ENCODE peak calls at places on chromosome 21, in seven cellular contexts. N, X, R, B, L, P and Z are unnamed samples. For H3K36me3, the result is how much of the 10 kb centered on the place peaks cover.

GRCh38 chr21:37449302-37449937 is 82.8 kb downstream of the DYRK1A start:
- DNase-seq in N (no peak), X (no peak), R (no peak), B (no peak), L (no peak), P (no peak), Z (no peak)

GRCh38 chr21:41507521-41508414 is at the start of gene TMPRSS2:
- DNase-seq in N (no peak), X (no peak), R (no peak), B (peak), L (no peak), P (peak), Z (no peak)

GRCh38 chr21:37430184-37430821 is 63.7 kb downstream of the DYRK1A start:
- DNase-seq in N (peak), X (peak), R (no peak), B (no peak), L (no peak), P (no peak), Z (no peak)

GRCh38 chr21:44984792-44985440 is 45.1 kb downstream of the SLX9 start:
- DNase-seq in N (no peak), X (no peak), R (no peak), B (peak), L (no peak), P (no peak), Z (no peak)

GRCh38 chr21:41222247-41223068 is 54.5 kb downstream of the BACE2 start:
- DNase-seq in N (no peak), X (no peak), R (no peak), B (no peak), L (no peak), P (no peak), Z (no peak)

GRCh38 chr21:40011371-40011770 is 144.1 kb downstream of the PCP4 start:
- DNase-seq in N (no peak), X (no peak), R (no peak), B (no peak), L (no peak), P (no peak), Z (no peak)

GRCh38 chr21:39048574-39048973 is 134.7 kb downstream of the PSMG1 start:
- DNase-seq in N (no peak), X (peak), R (peak), B (no peak), L (no peak), P (no peak), Z (peak)

GRCh38 chr21:38181101-38181500 is 75.7 kb upstream of the KCNJ15 start:
- DNase-seq in N (no peak), X (no peak), R (no peak), B (no peak), L (no peak), P (no peak), Z (no peak)

GRCh38 chr21:42859891-42860230 is 19.5 kb downstream of the WDR4 start:
- DNase-seq in N (no peak), X (no peak), R (no peak), B (no peak), L (no peak), P (no peak), Z (no peak)

GRCh38 chr21:42860345-42860744 is 19.0 kb downstream of the WDR4 start:
- DNase-seq in N (no peak), X (no peak), R (no peak), B (no peak), L (no peak), P (no peak), Z (no peak)

GRCh38 chr21:42857216-42857615 is 22.1 kb downstream of the WDR4 start:
- DNase-seq in N (no peak), X (no peak), R (no peak), B (no peak), L (no peak), P (no peak), Z (no peak)

GRCh38 chr21:42858957-42859890 is 20.1 kb downstream of the WDR4 start:
- DNase-seq in N (no peak), X (no peak), R (no peak), B (no peak), L (no peak), P (no peak), Z (no peak)

GRCh38 chr21:42858185-42858847 is 21.0 kb downstream of the WDR4 start:
- DNase-seq in N (no peak), X (no peak), R (no peak), B (peak), L (no peak), P (no peak), Z (no peak)
- H3K36me3 ChIP-seq in N (half or more), X (half or more), R (half or more), B (under half), L (half or more), P (under half), Z (half or more)

GRCh38 chr21:43735236-43736091 is 16.5 kb downstream of the PDXK start:
- DNase-seq in N (no peak), X (no peak), R (no peak), B (no peak), L (no peak), P (no peak), Z (no peak)
- H3K36me3 ChIP-seq in N (under half), X (under half), R (under half), B (under half), L (under half), P (under half), Z (under half)

DNA sequence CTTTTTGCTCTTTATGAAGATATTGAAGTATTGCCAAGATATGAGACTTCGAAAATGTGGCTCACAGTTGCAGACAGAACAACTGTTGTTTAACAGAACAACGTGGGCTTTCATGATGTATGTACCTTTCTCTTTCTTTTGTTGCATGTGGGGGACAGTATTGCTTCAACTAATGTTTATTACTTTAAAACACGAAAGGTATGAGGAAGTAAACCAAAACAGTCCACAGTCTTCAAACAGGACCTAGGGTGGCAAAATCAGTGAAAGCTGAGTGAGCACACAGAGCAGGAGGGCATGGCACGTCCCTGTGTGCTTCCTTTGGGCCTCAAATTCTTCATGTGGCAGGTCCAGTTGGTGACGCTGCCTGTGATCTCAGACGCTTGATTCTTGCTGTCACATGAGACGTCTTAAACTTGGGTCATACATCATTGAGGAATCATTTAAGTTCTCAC is 7.8 kb upstream of the CHAF1B start:
- DNase-seq in N (no peak), X (no peak), R (no peak), B (peak), L (no peak), P (no peak), Z (no peak)
- H3K36me3 ChIP-seq in N (under half), X (under half), R (under half), B (under half), L (half or more), P (under half), Z (under half)

GRCh38 chr21:25721987-25722386 is 12.7 kb downstream of the ATP5PF start:
- DNase-seq in N (no peak), X (no peak), R (no peak), B (no peak), L (no peak), P (no peak), Z (no peak)
- H3K36me3 ChIP-seq in N (half or more), X (under half), R (under half), B (under half), L (under half), P (under half), Z (under half)

GRCh38 chr21:46195595-46196195 is 11.4 kb upstream of the SPATC1L start:
- DNase-seq in N (no peak), X (no peak), R (no peak), B (peak), L (no peak), P (no peak), Z (no peak)
- H3K36me3 ChIP-seq in N (half or more), X (half or more), R (half or more), B (under half), L (under half), P (under half), Z (under half)

GRCh38 chr21:25752389-25752788 is 17.6 kb downstream of the GABPA start:
- DNase-seq in N (no peak), X (no peak), R (no peak), B (no peak), L (no peak), P (no peak), Z (no peak)

GRCh38 chr21:25750085-25750484 is 15.3 kb downstream of the GABPA start:
- DNase-seq in N (peak), X (no peak), R (no peak), B (no peak), L (no peak), P (no peak), Z (no peak)
- H3K36me3 ChIP-seq in N (half or more), X (under half), R (under half), B (under half), L (under half), P (under half), Z (under half)

GRCh38 chr21:42545317-42545716 is 31.7 kb downstream of the SLC37A1 start:
- DNase-seq in N (no peak), X (no peak), R (no peak), B (no peak), L (no peak), P (no peak), Z (no peak)

GRCh38 chr21:42545745-42546144 is 32.1 kb downstream of the SLC37A1 start:
- DNase-seq in N (no peak), X (no peak), R (no peak), B (no peak), L (no peak), P (no peak), Z (no peak)

GRCh38 chr21:42547001-42547905 is 33.6 kb downstream of the SLC37A1 start:
- DNase-seq in N (no peak), X (no peak), R (no peak), B (no peak), L (no peak), P (no peak), Z (no peak)

GRCh38 chr21:42547906-42548365 is 34.3 kb downstream of the SLC37A1 start:
- DNase-seq in N (no peak), X (no peak), R (no peak), B (no peak), L (no peak), P (no peak), Z (no peak)

DNA sequence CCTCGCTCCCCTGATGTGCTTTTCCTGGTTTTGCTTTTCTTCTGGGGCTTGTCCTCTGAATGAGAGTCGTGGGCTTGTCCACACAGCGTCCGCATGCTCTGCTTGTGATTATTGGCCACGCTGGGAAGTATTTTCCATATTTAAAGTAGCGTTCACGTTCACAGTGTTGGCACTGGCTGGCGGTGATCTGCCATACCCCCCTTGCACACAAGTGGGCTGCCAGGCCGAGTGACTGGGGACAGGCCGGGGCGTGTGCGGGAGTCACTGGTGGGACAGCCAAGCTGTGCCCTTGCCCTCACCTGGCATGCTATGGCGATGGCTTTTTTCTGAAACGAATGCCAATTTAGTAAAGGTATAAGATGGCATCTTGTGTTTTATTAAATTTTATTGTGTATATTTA is 32.8 kb downstream of the SLC37A1 start:
- DNase-seq in N (no peak), X (no peak), R (no peak), B (no peak), L (no peak), P (no peak), Z (no peak)
- H3K36me3 ChIP-seq in N (under half), X (under half), R (half or more), B (under half), L (under half), P (under half), Z (under half)